ENCODE peak calls at places on chromosomes 2 and 18, in six cellular contexts. One of them, this sample, is unnamed.

GRCh38 chr2:26532301-26533250 is 54.7 kb upstream of the OTOF start:
- DNase-seq in ovary: no peak
- DNase-seq in IMR-90: no peak
- DNase-seq in upper lobe of left lung: no peak
- DNase-seq in HCT116: no peak
- DNase-seq in breast epithelium: no peak
- DNase-seq in this sample: peak

GRCh38 chr2:109450574-109451265 is 163.0 kb downstream of the SEPTIN10 start:
- DNase-seq in ovary: no peak
- DNase-seq in IMR-90: no peak
- DNase-seq in upper lobe of left lung: no peak
- DNase-seq in HCT116: no peak
- DNase-seq in breast epithelium: no peak
- DNase-seq in this sample: peak

GRCh38 chr2:75087726-75088125 is 111.6 kb downstream of the TACR1 start:
- DNase-seq in ovary: no peak
- DNase-seq in IMR-90: peak
- DNase-seq in upper lobe of left lung: no peak
- DNase-seq in HCT116: no peak
- DNase-seq in breast epithelium: no peak
- DNase-seq in this sample: no peak

GRCh38 chr2:159183346-159183745 is 103.2 kb downstream of the WDSUB1 start:
- DNase-seq in ovary: no peak
- DNase-seq in IMR-90: no peak
- DNase-seq in upper lobe of left lung: no peak
- DNase-seq in HCT116: no peak
- DNase-seq in breast epithelium: no peak
- DNase-seq in this sample: no peak

GRCh38 chr2:129189617-129190016 is 789.8 kb upstream of the RAB6C start:
- DNase-seq in ovary: no peak
- DNase-seq in IMR-90: no peak
- DNase-seq in upper lobe of left lung: no peak
- DNase-seq in HCT116: no peak
- DNase-seq in breast epithelium: no peak
- DNase-seq in this sample: no peak

GRCh38 chr2:229118336-229118735 is 152.8 kb downstream of the PID1 start:
- DNase-seq in ovary: no peak
- DNase-seq in IMR-90: no peak
- DNase-seq in upper lobe of left lung: no peak
- DNase-seq in HCT116: no peak
- DNase-seq in breast epithelium: no peak
- DNase-seq in this sample: no peak

GRCh38 chr2:1854747-1855146 is 110.4 kb upstream of the PXDN start:
- DNase-seq in ovary: no peak
- DNase-seq in IMR-90: peak
- DNase-seq in upper lobe of left lung: peak
- DNase-seq in HCT116: no peak
- DNase-seq in breast epithelium: no peak
- DNase-seq in this sample: no peak

GRCh38 chr2:227000123-227000522 is 163.9 kb downstream of the COL4A4 start:
- DNase-seq in ovary: no peak
- DNase-seq in IMR-90: no peak
- DNase-seq in upper lobe of left lung: no peak
- DNase-seq in HCT116: no peak
- DNase-seq in breast epithelium: no peak
- DNase-seq in this sample: no peak

GRCh38 chr2:46669016-46669415 is 189.7 kb downstream of the TMEM247 start:
- DNase-seq in ovary: no peak
- DNase-seq in IMR-90: no peak
- DNase-seq in upper lobe of left lung: no peak
- DNase-seq in HCT116: no peak
- DNase-seq in breast epithelium: no peak
- DNase-seq in this sample: no peak

GRCh38 chr2:120399889-120400240 is 53.9 kb downstream of the INHBB start:
- DNase-seq in ovary: no peak
- DNase-seq in IMR-90: no peak
- DNase-seq in upper lobe of left lung: no peak
- DNase-seq in HCT116: no peak
- DNase-seq in breast epithelium: no peak
- DNase-seq in this sample: peak

GRCh38 chr2:74186038-74186437 is 7.4 kb upstream of the MOB1A start:
- DNase-seq in ovary: no peak
- DNase-seq in IMR-90: no peak
- DNase-seq in upper lobe of left lung: no peak
- DNase-seq in HCT116: no peak
- DNase-seq in breast epithelium: no peak
- DNase-seq in this sample: no peak

GRCh38 chr18:23136326-23137092 is 1.2 kb downstream of the CABLES1 start:
- DNase-seq in ovary: peak
- DNase-seq in IMR-90: no peak
- DNase-seq in upper lobe of left lung: peak
- DNase-seq in HCT116: no peak
- DNase-seq in breast epithelium: peak
- DNase-seq in this sample: peak

GRCh38 chr18:74840492-74841167 is 243.0 kb downstream of the ZNF407 start:
- DNase-seq in ovary: no peak
- DNase-seq in IMR-90: peak
- DNase-seq in upper lobe of left lung: no peak
- DNase-seq in HCT116: no peak
- DNase-seq in breast epithelium: no peak
- DNase-seq in this sample: no peak

GRCh38 chr2:1010373-1011017 is 59.8 kb downstream of the SNTG2 start:
- DNase-seq in ovary: no peak
- DNase-seq in IMR-90: no peak
- DNase-seq in upper lobe of left lung: no peak
- DNase-seq in HCT116: no peak
- DNase-seq in breast epithelium: no peak
- DNase-seq in this sample: no peak

GRCh38 chr2:102915128-102915527 is 153.3 kb downstream of the TMEM182 start:
- DNase-seq in ovary: no peak
- DNase-seq in IMR-90: peak
- DNase-seq in upper lobe of left lung: no peak
- DNase-seq in HCT116: peak
- DNase-seq in breast epithelium: no peak
- DNase-seq in this sample: no peak

GRCh38 chr2:120368086-120368485 is 22.1 kb downstream of the INHBB start:
- DNase-seq in ovary: no peak
- DNase-seq in IMR-90: no peak
- DNase-seq in upper lobe of left lung: no peak
- DNase-seq in HCT116: no peak
- DNase-seq in breast epithelium: no peak
- DNase-seq in this sample: no peak

GRCh38 chr2:134399096-134399495 is 145.2 kb downstream of the MGAT5 start:
- DNase-seq in ovary: no peak
- DNase-seq in IMR-90: no peak
- DNase-seq in upper lobe of left lung: no peak
- DNase-seq in HCT116: no peak
- DNase-seq in breast epithelium: no peak
- DNase-seq in this sample: no peak

GRCh38 chr2:195473802-195474201 is 183.2 kb upstream of the SLC39A10 start:
- DNase-seq in ovary: no peak
- DNase-seq in IMR-90: no peak
- DNase-seq in upper lobe of left lung: no peak
- DNase-seq in HCT116: no peak
- DNase-seq in breast epithelium: no peak
- DNase-seq in this sample: no peak

GRCh38 chr2:230075988-230076631 is 7.4 kb upstream of the SLC16A14 start:
- DNase-seq in ovary: no peak
- DNase-seq in IMR-90: no peak
- DNase-seq in upper lobe of left lung: no peak
- DNase-seq in HCT116: no peak
- DNase-seq in breast epithelium: no peak
- DNase-seq in this sample: no peak

GRCh38 chr2:127155901-127156300 is 48.9 kb upstream of the BIN1 start:
- DNase-seq in ovary: peak
- DNase-seq in IMR-90: peak
- DNase-seq in upper lobe of left lung: no peak
- DNase-seq in HCT116: no peak
- DNase-seq in breast epithelium: no peak
- DNase-seq in this sample: no peak

GRCh38 chr2:120825370-120826259 is 89.9 kb downstream of the GLI2 start:
- DNase-seq in ovary: peak
- DNase-seq in IMR-90: peak
- DNase-seq in upper lobe of left lung: peak
- DNase-seq in HCT116: no peak
- DNase-seq in breast epithelium: no peak
- DNase-seq in this sample: no peak

GRCh38 chr2:158015428-158016076 is 86.1 kb upstream of the UPP2 start:
- DNase-seq in ovary: no peak
- DNase-seq in IMR-90: no peak
- DNase-seq in upper lobe of left lung: no peak
- DNase-seq in HCT116: no peak
- DNase-seq in breast epithelium: no peak
- DNase-seq in this sample: no peak

GRCh38 chr2:163077241-163077640 is 238.7 kb upstream of the KCNH7 start:
- DNase-seq in ovary: no peak
- DNase-seq in IMR-90: no peak
- DNase-seq in upper lobe of left lung: no peak
- DNase-seq in HCT116: no peak
- DNase-seq in breast epithelium: no peak
- DNase-seq in this sample: no peak

GRCh38 chr2:216918088-216918680 is 58.3 kb upstream of the TNP1 start:
- DNase-seq in ovary: no peak
- DNase-seq in IMR-90: peak
- DNase-seq in upper lobe of left lung: no peak
- DNase-seq in HCT116: peak
- DNase-seq in breast epithelium: no peak
- DNase-seq in this sample: peak
- H3K27ac ChIP-seq in ovary: no peak
- H3K27ac ChIP-seq in IMR-90: no peak
- H3K27ac ChIP-seq in upper lobe of left lung: no peak
- H3K27ac ChIP-seq in HCT116: no peak
- H3K27ac ChIP-seq in breast epithelium: no peak
- H3K27ac ChIP-seq in this sample: peak

GRCh38 chr2:174397773-174398172 is 2.2 kb downstream of the SCRN3 start:
- DNase-seq in ovary: no peak
- DNase-seq in IMR-90: no peak
- DNase-seq in upper lobe of left lung: no peak
- DNase-seq in HCT116: no peak
- DNase-seq in breast epithelium: no peak
- DNase-seq in this sample: no peak

GRCh38 chr2:174400853-174401252 is 5.3 kb downstream of the SCRN3 start:
- DNase-seq in ovary: no peak
- DNase-seq in IMR-90: no peak
- DNase-seq in upper lobe of left lung: no peak
- DNase-seq in HCT116: no peak
- DNase-seq in breast epithelium: no peak
- DNase-seq in this sample: no peak

GRCh38 chr2:174392706-174393105 is 2.8 kb upstream of the SCRN3 start:
- DNase-seq in ovary: no peak
- DNase-seq in IMR-90: no peak
- DNase-seq in upper lobe of left lung: no peak
- DNase-seq in HCT116: no peak
- DNase-seq in breast epithelium: no peak
- DNase-seq in this sample: no peak

GRCh38 chr2:174399171-174399570 is 3.6 kb downstream of the SCRN3 start:
- DNase-seq in ovary: no peak
- DNase-seq in IMR-90: peak
- DNase-seq in upper lobe of left lung: no peak
- DNase-seq in HCT116: no peak
- DNase-seq in breast epithelium: no peak
- DNase-seq in this sample: no peak

DNA sequence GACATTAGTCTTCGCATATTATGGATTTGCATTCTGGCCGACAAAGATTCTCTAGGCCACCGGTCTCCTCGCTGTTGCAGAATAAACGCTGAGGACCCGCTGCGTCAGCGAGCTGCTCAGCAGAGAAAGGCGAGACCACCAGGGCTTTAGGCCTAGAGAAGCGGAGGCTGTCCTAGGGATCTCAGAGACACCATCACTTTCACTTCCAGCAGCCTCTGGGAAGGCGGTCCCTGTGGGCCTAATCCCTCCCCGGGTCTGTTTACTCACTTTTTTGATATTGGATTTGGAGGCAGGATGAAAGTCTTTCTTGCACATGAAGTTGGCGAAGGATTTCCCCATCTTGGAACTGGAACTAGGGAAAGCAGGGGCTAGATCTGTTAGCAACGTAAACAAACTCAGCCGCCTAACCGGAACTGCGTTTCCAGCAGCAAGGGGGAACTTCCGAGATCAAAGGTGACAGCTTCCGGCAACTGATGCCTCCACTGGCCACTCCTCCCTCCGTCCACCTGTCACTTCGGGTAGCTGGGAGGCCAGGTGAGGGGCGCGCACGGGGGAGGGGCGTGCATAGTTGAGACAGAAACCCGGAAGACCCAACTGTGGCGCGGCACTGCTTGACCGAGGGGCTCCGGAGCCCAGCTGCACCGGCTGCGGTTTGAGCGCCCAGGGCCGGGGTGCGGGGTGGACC is at the start of gene SCRN3:
- DNase-seq in ovary: peak
- DNase-seq in IMR-90: peak
- DNase-seq in upper lobe of left lung: peak
- DNase-seq in HCT116: peak
- DNase-seq in breast epithelium: peak
- DNase-seq in this sample: peak
- TF ChIP-seq POLR2A in ovary: no peak
- TF ChIP-seq POLR2A in IMR-90: peak
- TF ChIP-seq POLR2A in upper lobe of left lung: no peak
- TF ChIP-seq POLR2A in HCT116: peak
- TF ChIP-seq POLR2A in breast epithelium: no peak
- TF ChIP-seq POLR2A in this sample: peak

GRCh38 chr2:96116424-96116878 is at the start of gene ADRA2B:
- DNase-seq in ovary: peak
- DNase-seq in IMR-90: no peak
- DNase-seq in upper lobe of left lung: peak
- DNase-seq in HCT116: peak
- DNase-seq in breast epithelium: peak
- DNase-seq in this sample: no peak
- H3K27ac ChIP-seq in ovary: no peak
- H3K27ac ChIP-seq in IMR-90: no peak
- H3K27ac ChIP-seq in upper lobe of left lung: peak
- H3K27ac ChIP-seq in HCT116: peak
- H3K27ac ChIP-seq in breast epithelium: peak
- H3K27ac ChIP-seq in this sample: peak

GRCh38 chr18:48934708-48935432 is 15.9 kb downstream of the SMAD7 start:
- DNase-seq in ovary: peak
- DNase-seq in IMR-90: no peak
- DNase-seq in upper lobe of left lung: no peak
- DNase-seq in HCT116: no peak
- DNase-seq in breast epithelium: no peak
- DNase-seq in this sample: no peak
- TF ChIP-seq POLR2A in ovary: no peak
- TF ChIP-seq POLR2A in IMR-90: no peak
- TF ChIP-seq POLR2A in upper lobe of left lung: no peak
- TF ChIP-seq POLR2A in HCT116: no peak
- TF ChIP-seq POLR2A in breast epithelium: no peak
- TF ChIP-seq POLR2A in this sample: no peak

This sample was measured in suprapubic skin.